ENCODE peak calls at places on chromosome X, in ten cellular contexts. R is AG04450, A is psoas muscle, X is tibial artery, G is PC-3, U is tibial nerve, K is HFF-Myc, D is fibroblast of the aortic adventitia, F is right lobe of liver, L is AG04449. E is an unnamed sample.

GRCh38 chrX:119753001-119753400 is 5.4 kb upstream of the SOWAHD start:
- DNase-seq in R (no peak), A (no peak), X (no peak), G (no peak), U (no peak), K (no peak), D (no peak), F (no peak), L (no peak), E (no peak)

GRCh38 chrX:73728518-73729023 is 165.6 kb downstream of the CHIC1 start:
- DNase-seq in R (no peak), A (no peak), X (no peak), G (no peak), U (no peak), K (no peak), D (no peak), F (no peak), L (no peak), E (no peak)

GRCh38 chrX:55710701-55711100 is 6.8 kb upstream of the RRAGB start:
- DNase-seq in R (no peak), A (no peak), X (peak), G (peak), U (no peak), K (no peak), D (peak), F (no peak), L (no peak), E (no peak)

GRCh38 chrX:13022926-13023325 is 21.5 kb downstream of the FAM9C start:
- DNase-seq in R (no peak), A (no peak), X (no peak), G (no peak), U (no peak), K (no peak), D (no peak), F (no peak), L (no peak), E (no peak)

GRCh38 chrX:13088155-13088485 is 43.7 kb upstream of the FAM9C start:
- DNase-seq in R (no peak), A (no peak), X (no peak), G (no peak), U (no peak), K (no peak), D (no peak), F (no peak), L (no peak), E (no peak)

GRCh38 chrX:40169193-40170086 is 71.7 kb upstream of the BCOR start:
- DNase-seq in R (peak), A (peak), X (no peak), G (peak), U (no peak), K (no peak), D (no peak), F (peak), L (peak), E (no peak)

GRCh38 chrX:43718546-43718945 is 62.4 kb downstream of the MAOA start:
- DNase-seq in R (no peak), A (no peak), X (no peak), G (peak), U (no peak), K (no peak), D (no peak), F (no peak), L (no peak), E (no peak)

GRCh38 chrX:109393859-109394258 is 88.0 kb downstream of the GUCY2F start:
- DNase-seq in R (no peak), A (no peak), X (no peak), G (peak), U (no peak), K (peak), D (no peak), F (no peak), L (no peak), E (no peak)

GRCh38 chrX:144379156-144379555 is 495.3 kb downstream of the UBE2NL start:
- DNase-seq in R (no peak), A (no peak), X (no peak), G (no peak), U (no peak), K (no peak), D (no peak), F (no peak), L (no peak), E (no peak)

GRCh38 chrX:130340271-130340670 is 552 bp downstream of the SLC25A14 start:
- DNase-seq in R (no peak), A (no peak), X (no peak), G (no peak), U (no peak), K (no peak), D (no peak), F (no peak), L (no peak), E (no peak)

GRCh38 chrX:123475068-123475724 is 257.7 kb downstream of the THOC2 start:
- DNase-seq in R (no peak), A (no peak), X (no peak), G (peak), U (no peak), K (no peak), D (peak), F (no peak), L (no peak), E (no peak)

GRCh38 chrX:40175416-40176255 is 77.9 kb upstream of the BCOR start:
- DNase-seq in R (no peak), A (peak), X (peak), G (peak), U (no peak), K (no peak), D (no peak), F (peak), L (no peak), E (peak)

GRCh38 chrX:9351112-9351511 is 113.7 kb upstream of the TBL1X start:
- DNase-seq in R (no peak), A (no peak), X (no peak), G (no peak), U (no peak), K (no peak), D (no peak), F (no peak), L (no peak), E (no peak)
- H3K4me3 ChIP-seq in R (no peak), A (no peak), X (no peak), G (no peak), U (no peak), K (no peak), D (no peak), F (no peak), L (no peak), E (no peak)

GRCh38 chrX:91434351-91435168 is at the start of gene PABPC5:
- DNase-seq in R (peak), A (peak), X (peak), G (peak), U (peak), K (no peak), D (peak), F (peak), L (peak), E (peak)

DNA sequence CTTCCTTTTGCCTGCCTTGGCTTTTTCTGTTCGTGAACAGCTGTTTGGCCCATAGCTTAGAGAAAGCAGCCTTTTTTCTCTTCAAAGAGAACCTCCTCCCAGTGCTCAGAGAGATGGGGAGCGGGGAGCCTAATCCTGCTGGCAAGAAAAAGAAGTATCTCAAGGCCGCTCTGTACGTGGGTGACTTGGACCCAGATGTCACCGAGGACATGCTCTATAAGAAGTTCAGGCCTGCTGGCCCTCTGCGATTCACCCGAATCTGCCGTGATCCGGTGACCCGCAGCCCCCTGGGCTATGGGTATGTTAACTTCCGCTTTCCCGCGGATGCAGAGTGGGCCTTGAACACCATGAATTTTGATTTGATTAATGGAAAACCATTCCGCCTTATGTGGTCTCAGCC is 826 bp downstream of the PABPC5 start:
- DNase-seq in R (no peak), A (no peak), X (no peak), G (no peak), U (no peak), K (no peak), D (no peak), F (no peak), L (no peak), E (peak)
- H3K4me3 ChIP-seq in R (peak), A (peak), X (peak), G (peak), U (peak), K (no peak), D (peak), F (no peak), L (peak), E (no peak)

GRCh38 chrX:10395179-10395578 is 225.2 kb downstream of the MID1 start:
- DNase-seq in R (no peak), A (no peak), X (no peak), G (no peak), U (no peak), K (no peak), D (no peak), F (no peak), L (no peak), E (no peak)

GRCh38 chrX:10399152-10399741 is 221.1 kb downstream of the MID1 start:
- DNase-seq in R (no peak), A (no peak), X (no peak), G (no peak), U (no peak), K (no peak), D (no peak), F (no peak), L (no peak), E (no peak)

GRCh38 chrX:10395643-10396042 is 224.7 kb downstream of the MID1 start:
- DNase-seq in R (no peak), A (no peak), X (no peak), G (no peak), U (no peak), K (no peak), D (no peak), F (no peak), L (no peak), E (no peak)

GRCh38 chrX:10398271-10398670 is 222.1 kb downstream of the MID1 start:
- DNase-seq in R (no peak), A (no peak), X (no peak), G (no peak), U (no peak), K (no peak), D (no peak), F (no peak), L (no peak), E (no peak)

DNA sequence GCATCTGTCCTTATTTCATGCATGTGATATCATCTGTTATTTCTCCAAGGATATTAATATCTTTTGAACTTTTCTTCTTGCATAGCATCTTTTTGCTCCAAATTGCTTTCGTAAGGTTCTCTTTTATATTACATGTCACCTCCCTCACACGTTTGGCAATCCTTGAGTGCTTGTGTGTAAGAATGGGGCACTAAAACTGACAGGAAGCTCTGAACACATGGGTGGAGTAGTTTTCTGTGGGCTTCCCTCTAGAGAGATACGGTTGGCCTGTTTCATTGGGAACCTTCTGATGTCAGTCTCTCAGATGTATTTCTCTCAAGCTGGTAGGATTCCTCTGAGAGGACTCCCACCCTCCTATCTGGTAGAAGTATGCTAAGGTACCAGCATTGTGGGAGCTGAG is 223.0 kb downstream of the MID1 start:
- DNase-seq in R (no peak), A (no peak), X (no peak), G (no peak), U (no peak), K (no peak), D (no peak), F (no peak), L (no peak), E (no peak)
- H3K4me3 ChIP-seq in R (no peak), A (no peak), X (no peak), G (no peak), U (no peak), K (no peak), D (no peak), F (no peak), L (no peak), E (no peak)

GRCh38 chrX:104795804-104796203 is 229.8 kb downstream of the IL1RAPL2 start:
- DNase-seq in R (no peak), A (no peak), X (no peak), G (no peak), U (no peak), K (no peak), D (no peak), F (no peak), L (no peak), E (no peak)
- H3K4me3 ChIP-seq in R (no peak), A (no peak), X (no peak), G (no peak), U (no peak), K (no peak), D (no peak), F (no peak), L (no peak), E (no peak)

DNA sequence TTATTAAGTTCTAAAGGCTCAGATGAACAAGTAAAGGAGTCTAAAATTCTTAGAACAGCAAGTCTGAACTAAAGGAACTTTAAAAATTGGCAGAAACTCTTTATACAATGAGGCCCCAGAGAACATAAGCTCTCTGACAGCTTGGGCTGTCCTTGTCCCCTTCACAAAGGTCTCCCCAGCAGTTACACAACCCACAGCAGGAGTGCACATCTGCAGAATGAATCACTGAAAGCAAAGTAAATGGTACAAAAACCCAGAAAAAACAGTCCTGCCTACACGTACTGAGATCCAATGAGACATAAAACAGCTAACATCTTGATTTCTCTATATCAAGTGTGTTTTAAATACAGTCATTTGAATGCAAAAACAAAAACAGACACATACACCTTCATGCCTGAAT is 18.7 kb downstream of the RBBP7 start:
- DNase-seq in R (no peak), A (no peak), X (no peak), G (no peak), U (no peak), K (no peak), D (no peak), F (no peak), L (no peak), E (no peak)
- H3K4me3 ChIP-seq in R (no peak), A (no peak), X (no peak), G (no peak), U (no peak), K (no peak), D (no peak), F (no peak), L (no peak), E (no peak)

GRCh38 chrX:148311544-148311943 is 188.9 kb upstream of the AFF2 start:
- DNase-seq in R (no peak), A (no peak), X (no peak), G (no peak), U (no peak), K (no peak), D (no peak), F (no peak), L (no peak), E (no peak)
- H3K4me3 ChIP-seq in R (no peak), A (no peak), X (no peak), G (no peak), U (no peak), K (no peak), D (no peak), F (no peak), L (no peak), E (no peak)

DNA sequence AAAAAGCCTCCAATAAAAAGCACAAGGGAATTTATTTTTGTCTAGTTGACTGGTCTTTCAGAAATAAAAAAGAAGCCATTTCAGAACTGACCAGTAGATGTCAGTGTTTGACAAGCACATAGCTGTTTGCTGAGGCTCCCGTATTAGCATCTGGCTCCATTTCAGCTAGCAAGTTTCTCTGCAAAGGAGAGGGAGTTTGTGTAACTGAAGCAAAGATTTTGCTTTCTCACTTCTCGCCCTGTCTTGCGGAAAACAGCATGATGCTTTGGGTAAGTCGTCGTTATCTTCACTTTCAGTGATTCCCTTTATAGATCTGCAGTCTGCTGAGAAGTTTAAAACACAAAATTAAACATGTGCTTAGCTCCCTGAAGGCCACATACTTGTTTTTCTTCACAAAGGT is 85.5 kb downstream of the CT47B1 start:
- DNase-seq in R (peak), A (no peak), X (no peak), G (peak), U (no peak), K (no peak), D (peak), F (no peak), L (no peak), E (no peak)
- H3K4me3 ChIP-seq in R (no peak), A (no peak), X (no peak), G (no peak), U (no peak), K (no peak), D (no peak), F (no peak), L (no peak), E (no peak)

DNA sequence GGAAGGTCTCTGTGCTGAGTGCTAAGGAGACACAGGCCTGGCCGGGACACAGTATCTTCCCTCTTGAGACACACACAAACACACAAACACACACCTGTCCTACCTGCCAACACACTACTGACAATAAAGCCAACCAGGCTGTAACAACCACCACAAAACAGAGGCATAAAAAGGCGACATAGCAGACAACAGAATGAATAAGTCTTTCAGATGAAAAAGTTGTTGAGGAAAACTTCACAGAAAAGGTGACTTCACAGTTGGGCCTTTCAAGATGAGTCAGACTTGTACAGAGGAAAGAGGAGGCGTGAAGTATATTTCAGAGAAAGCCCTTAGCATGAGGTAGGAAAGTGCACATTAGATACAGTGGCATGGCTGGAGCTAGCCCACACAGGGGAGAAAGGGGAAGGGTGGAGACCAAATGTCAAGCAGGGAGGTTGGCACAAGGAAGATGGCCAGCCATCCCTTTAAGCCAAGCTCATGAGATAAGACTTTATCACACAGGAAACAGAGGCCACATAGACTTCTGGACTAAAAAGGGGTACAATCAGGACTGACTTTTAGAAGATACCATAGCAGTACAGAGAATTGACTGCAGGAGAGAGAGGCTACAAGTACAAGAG is 54.0 kb downstream of the SLC9A7 start:
- DNase-seq in R (no peak), A (no peak), X (no peak), G (no peak), U (no peak), K (no peak), D (peak), F (no peak), L (no peak), E (no peak)
- H3K4me3 ChIP-seq in R (no peak), A (no peak), X (no peak), G (no peak), U (no peak), K (no peak), D (no peak), F (no peak), L (no peak), E (no peak)